ENCODE peak calls at places on chromosomes 2 and 18, in five cellular contexts. One of them, this sample, is unnamed.

GRCh38 chr2:28395334-28396061 is 2.8 kb downstream of the FOSL2 start:
- DNase-seq in GM12878: no peak
- DNase-seq in H1: no peak
- DNase-seq in K562: no peak
- DNase-seq in HepG2: no peak
- DNase-seq in this sample: no peak

GRCh38 chr2:139465789-139466188 is 685.6 kb upstream of the NXPH2 start:
- DNase-seq in GM12878: no peak
- DNase-seq in H1: no peak
- DNase-seq in K562: no peak
- DNase-seq in HepG2: no peak
- DNase-seq in this sample: no peak

GRCh38 chr2:101520246-101520645 is 45.3 kb upstream of the RFX8 start:
- DNase-seq in GM12878: no peak
- DNase-seq in H1: no peak
- DNase-seq in K562: no peak
- DNase-seq in HepG2: no peak
- DNase-seq in this sample: no peak

GRCh38 chr18:56433919-56434318 is 204.5 kb downstream of the TXNL1 start:
- DNase-seq in GM12878: no peak
- DNase-seq in H1: no peak
- DNase-seq in K562: no peak
- DNase-seq in HepG2: no peak
- DNase-seq in this sample: no peak

GRCh38 chr2:128491845-128492244 is 173.2 kb upstream of the HS6ST1 start:
- DNase-seq in GM12878: no peak
- DNase-seq in H1: peak; percentile 58
- DNase-seq in K562: no peak
- DNase-seq in HepG2: no peak
- DNase-seq in this sample: no peak

GRCh38 chr2:101063753-101064502 is 61.8 kb downstream of the RPL31 start:
- DNase-seq in GM12878: no peak
- DNase-seq in H1: no peak
- DNase-seq in K562: no peak
- DNase-seq in HepG2: no peak
- DNase-seq in this sample: no peak

GRCh38 chr2:172928754-172929153 is 146.9 kb upstream of the MAP3K20 start:
- DNase-seq in GM12878: no peak
- DNase-seq in H1: no peak
- DNase-seq in K562: no peak
- DNase-seq in HepG2: no peak
- DNase-seq in this sample: no peak

GRCh38 chr2:133753665-133754064 is 185.4 kb upstream of the NCKAP5 start:
- DNase-seq in GM12878: no peak
- DNase-seq in H1: no peak
- DNase-seq in K562: no peak
- DNase-seq in HepG2: no peak
- DNase-seq in this sample: no peak

GRCh38 chr2:72389447-72389846 is 241.8 kb upstream of the CYP26B1 start:
- DNase-seq in GM12878: no peak
- DNase-seq in H1: no peak
- DNase-seq in K562: no peak
- DNase-seq in HepG2: no peak
- DNase-seq in this sample: no peak

GRCh38 chr2:232486558-232487384 is 863 bp downstream of the ECEL1 start:
- DNase-seq in GM12878: no peak
- DNase-seq in H1: no peak
- DNase-seq in K562: no peak
- DNase-seq in HepG2: no peak
- DNase-seq in this sample: peak; percentile 42

GRCh38 chr2:134392689-134393476 is 139.0 kb downstream of the MGAT5 start:
- DNase-seq in GM12878: no peak
- DNase-seq in H1: no peak
- DNase-seq in K562: no peak
- DNase-seq in HepG2: no peak
- DNase-seq in this sample: no peak

GRCh38 chr18:42168487-42168886 is 213.5 kb downstream of the PIK3C3 start:
- DNase-seq in GM12878: no peak
- DNase-seq in H1: no peak
- DNase-seq in K562: no peak
- DNase-seq in HepG2: peak; percentile 86
- DNase-seq in this sample: no peak

GRCh38 chr2:40032650-40033319 is 253.7 kb upstream of the THUMPD2 start:
- DNase-seq in GM12878: no peak
- DNase-seq in H1: no peak
- DNase-seq in K562: no peak
- DNase-seq in HepG2: no peak
- DNase-seq in this sample: no peak

GRCh38 chr2:62757029-62757428 is 51.5 kb downstream of the EHBP1 start:
- DNase-seq in GM12878: no peak
- DNase-seq in H1: no peak
- DNase-seq in K562: no peak
- DNase-seq in HepG2: no peak
- DNase-seq in this sample: no peak
- TF ChIP-seq GABPA in GM12878: no peak
- TF ChIP-seq GABPA in H1: no peak
- TF ChIP-seq GABPA in K562: no peak
- TF ChIP-seq GABPA in HepG2: no peak
- TF ChIP-seq GABPA in this sample: no peak

DNA sequence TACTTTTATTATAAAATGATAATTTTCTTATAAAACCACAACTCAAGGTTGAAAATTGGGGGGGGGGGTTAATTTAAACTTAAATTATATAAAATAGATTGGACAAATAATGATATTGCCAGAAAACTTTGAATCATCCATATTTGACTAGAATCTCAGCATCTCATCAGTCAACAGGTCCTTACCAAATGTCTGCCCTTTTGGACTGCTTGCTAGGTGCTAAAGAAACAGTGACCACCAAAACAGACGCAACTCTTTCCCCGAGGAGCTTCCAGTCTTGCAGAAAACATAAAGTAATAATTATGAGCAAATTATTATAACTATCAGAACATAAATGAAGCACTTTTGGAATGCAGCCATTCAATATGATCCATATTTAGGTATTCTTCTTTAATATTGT is 8.6 kb upstream of the COL3A1 start:
- DNase-seq in GM12878: no peak
- DNase-seq in H1: no peak
- DNase-seq in K562: no peak
- DNase-seq in HepG2: no peak
- DNase-seq in this sample: no peak
- H3K27ac ChIP-seq in GM12878: no peak overlapping the region
- H3K27ac ChIP-seq in H1: no peak overlapping the region
- H3K27ac ChIP-seq in K562: no peak overlapping the region
- H3K27ac ChIP-seq in HepG2: no peak overlapping the region
- H3K27ac ChIP-seq in this sample: no peak overlapping the region

DNA sequence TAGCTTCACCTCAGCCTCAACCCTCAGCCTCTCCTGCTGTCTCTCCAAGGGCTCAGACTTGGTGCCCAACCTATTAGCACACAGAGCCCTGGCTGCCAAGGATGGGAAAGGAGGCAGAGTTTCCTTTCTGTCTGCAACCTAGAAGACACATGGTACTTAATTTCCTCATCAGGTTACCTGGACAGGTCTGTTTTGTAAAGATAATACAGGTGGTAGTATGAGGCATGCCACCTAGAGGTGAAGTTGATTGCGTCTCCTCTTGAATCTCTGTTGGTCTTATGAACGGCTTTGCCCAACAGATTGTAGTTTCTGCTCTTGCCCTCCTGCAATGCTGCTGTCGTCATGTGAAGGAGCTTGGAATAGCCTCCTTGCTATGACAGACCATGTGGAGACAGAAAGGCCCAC is 44.5 kb upstream of the RMND5A start:
- DNase-seq in GM12878: no peak
- DNase-seq in H1: no peak
- DNase-seq in K562: no peak
- DNase-seq in HepG2: peak; percentile 55
- DNase-seq in this sample: no peak
- H3K36me3 ChIP-seq in GM12878: no peaks in the 10 kb centered on the region
- H3K36me3 ChIP-seq in H1: no peaks in the 10 kb centered on the region
- H3K36me3 ChIP-seq in K562: no peaks in the 10 kb centered on the region
- H3K36me3 ChIP-seq in HepG2: no peaks in the 10 kb centered on the region
- H3K36me3 ChIP-seq in this sample: no peaks in the 10 kb centered on the region

GRCh38 chr2:126657636-126658315 is 1.8 kb downstream of the GYPC start:
- DNase-seq in GM12878: peak; percentile 61
- DNase-seq in H1: peak; percentile 63
- DNase-seq in K562: peak; percentile 85
- DNase-seq in HepG2: no peak
- DNase-seq in this sample: no peak
- TF ChIP-seq GABPA in GM12878: peak; percentile 49
- TF ChIP-seq GABPA in H1: no peak
- TF ChIP-seq GABPA in K562: peak; percentile 76
- TF ChIP-seq GABPA in HepG2: no peak
- TF ChIP-seq GABPA in this sample: no peak

GRCh38 chr2:33510589-33510968 is 34.1 kb downstream of the RASGRP3 start:
- DNase-seq in GM12878: no peak
- DNase-seq in H1: no peak
- DNase-seq in K562: no peak
- DNase-seq in HepG2: no peak
- DNase-seq in this sample: no peak
- H3K27ac ChIP-seq in GM12878: no peak overlapping the region
- H3K27ac ChIP-seq in H1: no peak overlapping the region
- H3K27ac ChIP-seq in K562: no peak overlapping the region
- H3K27ac ChIP-seq in HepG2: no peak overlapping the region
- H3K27ac ChIP-seq in this sample: peak overlapping the region; percentile 21

DNA sequence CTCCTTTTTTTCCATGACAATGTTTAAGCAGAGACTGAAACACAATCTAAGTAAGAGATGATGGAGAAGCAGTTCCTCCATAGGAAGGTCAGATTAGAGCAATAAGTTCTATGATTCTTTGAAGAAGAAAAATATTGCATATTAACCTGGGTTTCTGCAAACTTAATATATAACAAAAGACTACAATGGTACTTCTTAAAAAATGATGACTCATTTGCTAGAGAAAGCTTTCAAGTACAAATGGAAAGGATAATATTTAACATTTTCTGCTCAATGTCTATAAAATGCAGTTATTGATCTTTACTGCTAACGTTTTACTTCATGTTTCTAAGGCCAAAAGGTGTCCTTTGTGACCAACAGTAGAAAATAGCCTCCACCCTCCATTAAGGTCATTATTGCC is 158.6 kb downstream of the DOCK10 start:
- DNase-seq in GM12878: no peak
- DNase-seq in H1: no peak
- DNase-seq in K562: no peak
- DNase-seq in HepG2: no peak
- DNase-seq in this sample: no peak
- H3K36me3 ChIP-seq in GM12878: peaks cover 6% of the 10 kb centered on the region
- H3K36me3 ChIP-seq in H1: no peaks in the 10 kb centered on the region
- H3K36me3 ChIP-seq in K562: no peaks in the 10 kb centered on the region
- H3K36me3 ChIP-seq in HepG2: no peaks in the 10 kb centered on the region
- H3K36me3 ChIP-seq in this sample: peaks cover 6% of the 10 kb centered on the region

DNA sequence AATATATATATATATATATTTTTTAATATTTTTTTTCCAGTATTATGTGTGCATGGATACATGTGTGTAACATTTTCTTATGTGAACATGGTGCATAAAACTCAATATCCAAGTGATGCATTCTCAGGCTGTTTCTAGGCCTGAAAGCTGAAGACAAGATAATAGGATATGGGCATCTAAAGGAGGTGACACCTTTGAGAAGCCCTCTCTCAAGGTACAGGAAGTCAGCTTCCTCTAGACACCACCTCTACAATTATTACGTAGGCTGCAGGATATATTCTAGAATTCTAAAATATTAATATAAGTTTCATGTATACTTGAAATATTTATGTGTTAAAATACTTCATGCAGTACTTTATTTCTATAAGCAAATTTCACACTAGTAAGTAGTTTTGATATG is 327.5 kb downstream of the PTPRM start:
- DNase-seq in GM12878: no peak
- DNase-seq in H1: no peak
- DNase-seq in K562: no peak
- DNase-seq in HepG2: no peak
- DNase-seq in this sample: no peak
- TF ChIP-seq GABPA in GM12878: no peak
- TF ChIP-seq GABPA in H1: no peak
- TF ChIP-seq GABPA in K562: no peak
- TF ChIP-seq GABPA in HepG2: no peak
- TF ChIP-seq GABPA in this sample: no peak